ENCODE peak calls at places on chromosome 18, in five cellular contexts. Z is GM20000, E is NCI-H1105, G is ELF-1, Y is MM.1S. K is an unnamed sample.

GRCh38 chr18:74623047-74623816 is 25.6 kb downstream of the ZNF407 start:
- DNase-seq in E (no peak), Y (no peak), G (no peak), Z (no peak), K (peak)

GRCh38 chr18:79580481-79581171 is 99.0 kb upstream of the CTDP1 start:
- DNase-seq in G (no peak), Y (no peak), E (no peak), Z (no peak), K (no peak)

GRCh38 chr18:9126337-9126736 is 10.2 kb upstream of the ANKRD12 start:
- DNase-seq in G (no peak), Y (no peak), E (no peak), Z (no peak), K (no peak)

GRCh38 chr18:11689031-11689971 is at the start of gene GNAL:
- DNase-seq in Z (peak), Y (peak), G (peak), E (peak), K (peak)

GRCh38 chr18:618618-619017 is 21.8 kb downstream of the CLUL1 start:
- DNase-seq in G (no peak), Y (no peak), E (no peak), Z (no peak), K (no peak)

GRCh38 chr18:36025025-36025424 is 42.3 kb downstream of the RPRD1A start:
- DNase-seq in Y (no peak), Z (no peak), E (no peak), G (no peak), K (no peak)

GRCh38 chr18:50870138-50870845 is 8.6 kb upstream of the ME2 start:
- DNase-seq in E (no peak), Y (no peak), G (no peak), Z (no peak), K (peak)

GRCh38 chr18:13159579-13159978 is 59.0 kb upstream of the LDLRAD4 start:
- DNase-seq in Z (peak), E (peak), G (peak), Y (peak), K (peak)

GRCh38 chr18:7038330-7038846 is 79.2 kb downstream of the LAMA1 start:
- DNase-seq in Y (peak), Z (no peak), G (peak), E (peak), K (peak)